ENCODE peak calls at places on chromosomes 16 and 17, in five cellular contexts. Q, W, H, G and P are unnamed samples.

GRCh38 chr16:86350289-86350688 is 160.0 kb upstream of the FOXF1 start:
- DNase-seq in Q (no peak), W (no peak), H (no peak), G (no peak), P (no peak)

GRCh38 chr17:65163990-65164495 is 26.9 kb downstream of the RGS9 start:
- DNase-seq in Q (no peak), W (peak; percentile 63), H (no peak), G (no peak), P (no peak)

GRCh38 chr17:76994237-76994637 is 126.0 kb downstream of the MGAT5B start:
- DNase-seq in Q (no peak), W (no peak), H (no peak), G (peak; percentile 64), P (no peak)

GRCh38 chr16:73610605-73611177 is 562.8 kb upstream of the ZFHX3 start:
- DNase-seq in Q (no peak), W (no peak), H (no peak), G (no peak), P (no peak)

GRCh38 chr16:70468776-70469525 is 14.6 kb downstream of the FCSK start:
- DNase-seq in Q (no peak), W (no peak), H (no peak), G (no peak), P (no peak)

GRCh38 chr17:19398301-19399181 is 11.6 kb upstream of the MFAP4 start:
- DNase-seq in Q (no peak), W (no peak), H (peak; percentile 63), G (no peak), P (no peak)

GRCh38 chr17:32928527-32929287 is 754 bp downstream of the TMEM98 start:
- DNase-seq in Q (no peak), W (no peak), H (no peak), G (no peak), P (no peak)

GRCh38 chr16:68517606-68518161 is 21.4 kb upstream of the ZFP90 start:
- DNase-seq in Q (no peak), W (no peak), H (no peak), G (no peak), P (no peak)

GRCh38 chr17:28381141-28381825 is 9.8 kb downstream of the SARM1 start:
- DNase-seq in Q (peak; percentile 62), W (no peak), H (no peak), G (no peak), P (no peak)

GRCh38 chr17:9009737-9010136 is 11.6 kb upstream of the NTN1 start:
- DNase-seq in Q (no peak), W (no peak), H (no peak), G (no peak), P (no peak)

GRCh38 chr17:65181237-65182061 is 44.3 kb downstream of the RGS9 start:
- DNase-seq in Q (no peak), W (no peak), H (no peak), G (no peak), P (no peak)

GRCh38 chr17:29559640-29560039 is 7.2 kb downstream of the ABHD15 start:
- DNase-seq in Q (no peak), W (no peak), H (no peak), G (no peak), P (no peak)

GRCh38 chr17:2593846-2594656 is 597 bp downstream of the PAFAH1B1 start:
- DNase-seq in Q (no peak), W (peak; percentile 89), H (peak; percentile 85), G (peak; percentile 73), P (peak; percentile 77)

GRCh38 chr16:83002351-83003334 is 375.9 kb downstream of the CDH13 start:
- DNase-seq in Q (no peak), W (no peak), H (no peak), G (no peak), P (no peak)

GRCh38 chr16:12775689-12776236 is 27.9 kb downstream of the CPPED1 start:
- DNase-seq in Q (no peak), W (no peak), H (no peak), G (no peak), P (no peak)

GRCh38 chr16:66988197-66988788 is at the start of gene CES4A:
- DNase-seq in Q (no peak), W (no peak), H (no peak), G (no peak), P (no peak)

DNA sequence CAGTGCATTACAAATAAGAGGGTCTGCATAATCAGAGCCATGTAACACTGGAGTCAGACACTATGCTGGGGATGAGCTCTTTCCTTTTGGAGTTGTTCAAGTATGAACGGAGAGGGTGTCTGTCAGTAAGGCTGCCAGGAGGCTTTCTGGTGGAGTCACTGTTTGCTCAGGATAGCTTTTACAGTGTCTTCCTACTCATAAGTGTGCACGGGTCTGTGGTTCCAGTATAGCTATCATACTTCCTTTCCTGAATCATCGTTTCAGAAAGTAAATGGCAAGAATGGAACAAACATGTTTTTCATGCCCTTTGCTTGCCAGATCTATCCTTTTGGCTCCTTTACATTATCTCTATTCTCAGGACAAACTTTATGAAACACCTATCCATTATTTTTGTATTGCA is 152.7 kb upstream of the CDH11 start:
- DNase-seq in Q (no peak), W (no peak), H (no peak), G (no peak), P (no peak)
- H3K9me3 ChIP-seq in Q (no peaks in the 10 kb centered on the region), W (no peaks in the 10 kb centered on the region), H (no peaks in the 10 kb centered on the region), G (no peaks in the 10 kb centered on the region), P (no peaks in the 10 kb centered on the region)

DNA sequence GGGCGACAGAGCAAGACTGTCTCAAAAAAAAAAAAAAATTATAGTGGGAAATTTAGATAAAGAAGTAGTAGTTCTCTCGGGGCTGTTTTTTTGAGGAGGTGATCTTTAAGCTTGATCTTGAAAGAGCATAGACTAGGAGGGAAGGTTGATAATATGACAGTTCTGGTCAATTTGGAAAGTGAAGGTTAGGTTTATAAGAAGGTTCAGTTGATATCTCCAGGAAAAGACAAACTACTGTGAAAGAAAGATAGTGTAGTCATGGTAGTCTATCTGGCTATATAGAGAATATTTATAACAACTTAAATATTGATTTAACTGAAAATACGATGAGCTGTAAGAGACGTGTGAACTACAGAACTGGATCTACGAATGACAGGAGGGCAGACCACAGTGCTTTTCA is 3.1 kb downstream of the ATF7IP2 start:
- DNase-seq in Q (no peak), W (no peak), H (no peak), G (no peak), P (no peak)
- H3K9me3 ChIP-seq in Q (no peaks in the 10 kb centered on the region), W (no peaks in the 10 kb centered on the region), H (no peaks in the 10 kb centered on the region), G (no peaks in the 10 kb centered on the region), P (no peaks in the 10 kb centered on the region)

DNA sequence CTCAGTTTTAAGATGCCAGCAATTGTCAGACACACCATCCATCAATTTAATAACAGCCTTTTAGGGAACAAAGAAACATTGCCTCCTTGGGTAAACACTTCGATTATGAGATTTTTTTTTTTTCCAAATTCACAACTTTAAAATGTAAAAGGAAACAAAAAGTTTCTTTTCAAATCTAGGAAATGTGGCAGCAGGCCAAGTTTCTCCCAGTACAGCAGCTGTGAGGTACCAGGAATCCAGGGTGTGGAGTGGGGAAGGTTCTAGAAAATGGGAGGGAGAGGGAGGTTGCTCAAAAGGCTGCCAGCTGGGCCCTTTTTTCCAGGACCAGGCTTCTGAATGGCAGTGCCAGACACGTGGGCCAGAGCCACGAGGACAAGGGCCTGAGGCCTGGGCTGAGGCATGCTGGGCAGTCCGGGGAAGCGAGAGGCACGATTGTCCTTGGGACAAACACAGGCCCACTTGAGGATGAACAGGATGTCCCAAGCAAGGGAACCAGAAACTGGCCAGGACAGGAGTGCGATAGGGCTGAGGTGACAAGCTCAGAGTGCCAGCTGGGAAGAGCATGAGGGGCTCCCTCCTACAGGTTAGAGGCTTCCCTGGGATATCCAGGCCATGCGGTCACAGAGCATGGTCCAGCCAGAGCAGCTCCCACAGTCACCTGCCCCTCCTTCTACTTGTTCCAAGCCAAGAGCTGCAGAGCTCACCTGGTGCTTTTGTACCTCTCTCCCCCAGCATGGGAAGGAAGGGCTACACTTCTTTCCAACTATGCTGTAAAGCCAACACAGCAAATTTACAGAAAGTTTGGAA is 215.1 kb downstream of the KATNIP start:
- DNase-seq in Q (no peak), W (no peak), H (no peak), G (no peak), P (no peak)
- H3K9me3 ChIP-seq in Q (peaks cover 4% of the 10 kb centered on the region), W (no peaks in the 10 kb centered on the region), H (no peaks in the 10 kb centered on the region), G (no peaks in the 10 kb centered on the region), P (no peaks in the 10 kb centered on the region)

GRCh38 chr16:79267781-79268180 is 332.8 kb downstream of the MAF start:
- DNase-seq in Q (no peak), W (no peak), H (no peak), G (no peak), P (no peak)

GRCh38 chr16:79271583-79271982 is 329.0 kb downstream of the MAF start:
- DNase-seq in Q (no peak), W (no peak), H (no peak), G (no peak), P (no peak)

GRCh38 chr16:79267146-79267545 is 333.4 kb downstream of the MAF start:
- DNase-seq in Q (no peak), W (no peak), H (no peak), G (no peak), P (no peak)

GRCh38 chr16:79270011-79270410 is 330.5 kb downstream of the MAF start:
- DNase-seq in Q (no peak), W (no peak), H (no peak), G (no peak), P (no peak)

GRCh38 chr16:79269211-79269863 is 331.2 kb downstream of the MAF start:
- DNase-seq in Q (no peak), W (peak; percentile 58), H (no peak), G (no peak), P (peak; percentile 20)
- H3K9me3 ChIP-seq in Q (no peaks in the 10 kb centered on the region), W (no peaks in the 10 kb centered on the region), H (no peaks in the 10 kb centered on the region), G (no peaks in the 10 kb centered on the region), P (no peaks in the 10 kb centered on the region)

DNA sequence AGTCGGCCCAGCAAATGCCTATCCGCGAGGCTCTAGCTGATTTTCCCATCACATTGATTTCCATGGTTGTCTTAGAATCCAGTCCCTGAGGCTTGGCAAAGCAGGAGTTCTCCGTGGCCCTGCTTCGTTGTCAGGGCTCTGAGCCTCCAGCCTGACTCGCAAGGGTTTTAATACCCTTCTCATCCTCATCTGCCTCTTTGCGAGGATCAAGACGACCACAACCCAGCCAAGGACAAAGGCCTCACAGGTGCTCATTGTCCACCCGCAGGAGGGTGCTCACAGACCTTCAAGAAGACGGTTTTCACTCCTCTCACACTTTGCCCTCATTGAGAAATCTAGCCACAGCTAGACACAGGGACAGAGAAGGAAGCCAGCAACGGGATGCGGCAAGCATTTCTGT is 610.8 kb downstream of the KCNJ18 start:
- DNase-seq in Q (no peak), W (no peak), H (no peak), G (no peak), P (no peak)
- H3K9me3 ChIP-seq in Q (peaks cover 96% of the 10 kb centered on the region), W (no peaks in the 10 kb centered on the region), H (peaks cover 64% of the 10 kb centered on the region), G (no peaks in the 10 kb centered on the region), P (no peaks in the 10 kb centered on the region)

DNA sequence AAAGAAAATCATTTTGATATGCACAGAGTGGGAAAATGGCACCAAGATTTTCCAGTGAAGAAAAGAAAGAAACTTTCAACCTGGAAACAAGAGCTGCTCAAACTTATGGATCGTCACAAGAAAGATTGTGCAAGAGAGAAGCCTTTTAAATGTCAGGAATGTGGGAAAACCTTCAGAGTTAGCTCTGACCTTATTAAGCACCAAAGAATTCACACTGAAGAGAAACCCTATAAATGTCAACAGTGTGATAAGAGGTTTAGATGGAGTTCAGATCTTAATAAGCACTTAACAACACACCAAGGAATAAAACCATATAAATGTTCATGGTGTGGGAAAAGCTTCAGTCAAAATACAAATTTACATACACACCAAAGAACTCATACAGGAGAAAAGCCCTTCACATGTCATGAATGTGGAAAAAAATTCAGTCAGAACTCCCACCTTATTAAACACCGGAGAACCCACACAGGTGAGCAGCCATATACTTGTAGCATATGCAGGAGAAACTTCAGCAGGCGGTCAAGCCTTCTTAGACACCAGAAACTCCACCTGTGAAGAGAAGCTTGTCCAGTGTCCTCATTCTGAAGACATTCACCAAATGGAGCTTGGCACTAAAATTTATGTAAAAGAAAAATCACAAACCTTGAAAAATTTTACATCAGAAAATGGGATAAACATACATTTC is 12.2 kb downstream of the ZNF75A start:
- DNase-seq in Q (no peak), W (no peak), H (no peak), G (no peak), P (no peak)
- H3K9me3 ChIP-seq in Q (peaks cover 96% of the 10 kb centered on the region), W (peaks cover 82% of the 10 kb centered on the region), H (peaks cover 100% of the 10 kb centered on the region), G (peaks cover 25% of the 10 kb centered on the region), P (peaks cover 54% of the 10 kb centered on the region)

GRCh38 chr16:3289998-3290673 is 6.8 kb downstream of the ZNF263 start:
- DNase-seq in Q (no peak), W (no peak), H (no peak), G (no peak), P (no peak)
- H3K9me3 ChIP-seq in Q (peaks cover 67% of the 10 kb centered on the region), W (peaks cover 63% of the 10 kb centered on the region), H (peaks cover 84% of the 10 kb centered on the region), G (peaks cover 35% of the 10 kb centered on the region), P (peaks cover 31% of the 10 kb centered on the region)